ENCODE peak calls at places on chromosomes 13 and 19, in seven cellular contexts. X is RPMI7951; O is T follicular helper cell; Q is activated T-cell treated with anti-CD3 and anti-CD28 coated beads for 1 hour; K is T-cell; W is activated effector memory CD4-positive, alpha-beta T cell treated with Interleukin-2 at 50 U/mL for 16 hours; J is HFFc6. H is an unnamed sample.

GRCh38 chr19:45768644-45769053 is 403 bp downstream of the SIX5 start:
- DNase-seq in X (peak), Q (no peak), O (peak), J (no peak), K (no peak), W (no peak), H (peak)

GRCh38 chr13:91922969-91923592 is 524.7 kb downstream of the GPC5 start:
- DNase-seq in X (no peak), Q (no peak), W (no peak), K (no peak), O (no peak), J (no peak), H (no peak)

GRCh38 chr13:94657167-94657566 is 55.2 kb downstream of the SOX21 start:
- DNase-seq in X (no peak), Q (no peak), W (no peak), J (peak), O (no peak), K (no peak), H (no peak)

GRCh38 chr13:62119739-62120700 is 704.4 kb upstream of the PCDH20 start:
- DNase-seq in W (no peak), O (no peak), Q (no peak), J (no peak), K (no peak), X (peak), H (no peak)

GRCh38 chr19:29873801-29874575 is 62.2 kb downstream of the CCNE1 start:
- DNase-seq in O (no peak), W (no peak), K (no peak), J (no peak), Q (no peak), X (no peak), H (no peak)

GRCh38 chr19:48844472-48844871 is 8.2 kb upstream of the HSD17B14 start:
- DNase-seq in O (no peak), J (peak), K (no peak), Q (no peak), W (no peak), X (peak), H (no peak)

GRCh38 chr13:73835138-73835721 is 299.0 kb downstream of the KLF12 start:
- DNase-seq in W (no peak), O (no peak), Q (no peak), K (no peak), J (peak), X (peak), H (no peak)

GRCh38 chr19:7926021-7926726 is at the start of gene CTXN1:
- DNase-seq in Q (peak), X (peak), K (peak), O (peak), W (peak), J (no peak), H (peak)

GRCh38 chr13:55816976-55817601 is 1323.6 kb upstream of the PRR20A start:
- DNase-seq in O (no peak), K (no peak), X (no peak), J (no peak), Q (no peak), W (no peak), H (no peak)

GRCh38 chr19:13012690-13013608 is 17.7 kb downstream of the NFIX start:
- DNase-seq in W (no peak), O (no peak), J (peak), Q (no peak), K (no peak), X (peak), H (no peak)

GRCh38 chr13:44045179-44045562 is 165.5 kb downstream of the LACC1 start:
- DNase-seq in X (no peak), J (no peak), W (no peak), K (no peak), O (no peak), Q (no peak), H (no peak)

GRCh38 chr19:20035935-20036334 is 3.4 kb downstream of the ZNF682 start:
- DNase-seq in Q (no peak), O (no peak), X (no peak), J (no peak), K (no peak), W (no peak), H (no peak)

GRCh38 chr13:46992383-46992952 is 95.6 kb upstream of the HTR2A start:
- DNase-seq in X (peak), J (no peak), W (no peak), O (no peak), K (no peak), Q (no peak), H (no peak)

GRCh38 chr19:7614859-7615741 is 14.2 kb downstream of the XAB2 start:
- DNase-seq in O (no peak), W (no peak), K (no peak), X (no peak), Q (no peak), J (no peak), H (no peak)

GRCh38 chr19:49829200-49829599 is 11.1 kb downstream of the MED25 start:
- DNase-seq in K (no peak), O (no peak), Q (no peak), X (no peak), J (no peak), W (no peak), H (no peak)

GRCh38 chr19:2534374-2535050 is 58.6 kb downstream of the GADD45B start:
- DNase-seq in Q (no peak), O (no peak), K (no peak), J (no peak), X (no peak), W (no peak), H (no peak)

GRCh38 chr19:41541990-41542584 is 33.9 kb upstream of the CEACAM21 start:
- DNase-seq in K (peak), J (peak), Q (peak), W (peak), X (peak), O (peak), H (peak)

GRCh38 chr13:91207261-91207660 is 140.2 kb upstream of the MIR17HG start:
- DNase-seq in X (no peak), K (no peak), W (no peak), Q (no peak), J (no peak), O (no peak), H (no peak)

GRCh38 chr13:51435002-51435578 is 17.7 kb downstream of the INTS6 start:
- DNase-seq in X (peak), W (no peak), K (no peak), J (peak), O (no peak), Q (no peak), H (no peak)

GRCh38 chr19:2491130-2491801 is 15.3 kb downstream of the GADD45B start:
- DNase-seq in X (peak), O (no peak), W (no peak), Q (no peak), J (peak), K (no peak), H (no peak)

GRCh38 chr19:46616631-46617322 is 8.1 kb downstream of the PTGIR start:
- DNase-seq in W (no peak), X (peak), K (no peak), O (no peak), Q (no peak), J (peak), H (no peak)

GRCh38 chr19:1957562-1958248 is 16.7 kb downstream of the CSNK1G2 start:
- DNase-seq in O (no peak), K (no peak), X (no peak), W (no peak), J (no peak), Q (no peak), H (no peak)

H was measured in T-helper 17 cell.